ENCODE peak calls at places on chromosomes 2 and 18, in ten cellular contexts. V, X, D, C, K, G, N, S, Y and O are unnamed samples.

GRCh38 chr2:38465789-38466127 is 88.7 kb upstream of the ATL2 start:
- DNase-seq in Y (peak), K (peak), G (no peak), C (peak), X (no peak), S (no peak), V (peak), D (no peak), N (peak), O (peak)

GRCh38 chr2:123164216-123164615 is 860.9 kb upstream of the CNTNAP5 start:
- DNase-seq in Y (no peak), S (no peak), G (no peak), X (no peak), N (no peak), D (no peak), V (no peak), K (no peak), C (no peak), O (no peak)

GRCh38 chr2:27795868-27796277 is 24.4 kb downstream of the MRPL33 start:
- DNase-seq in S (no peak), Y (no peak), N (no peak), V (no peak), K (no peak), X (no peak), D (no peak), G (no peak), C (no peak), O (no peak)

GRCh38 chr2:110771549-110772382 is 39.4 kb downstream of the ACOXL start:
- DNase-seq in N (peak), G (no peak), S (no peak), Y (no peak), X (no peak), D (no peak), C (no peak), V (no peak), K (no peak), O (no peak)

GRCh38 chr2:210072493-210072892 is 70.1 kb downstream of the RPE start:
- DNase-seq in X (no peak), D (no peak), S (no peak), G (no peak), N (peak), K (no peak), Y (no peak), C (no peak), V (no peak), O (no peak)

GRCh38 chr2:205868054-205868453 is 185.8 kb downstream of the NRP2 start:
- DNase-seq in V (no peak), N (no peak), C (no peak), S (no peak), Y (no peak), X (peak), G (no peak), K (no peak), D (no peak), O (no peak)

GRCh38 chr2:127205211-127206140 is 14.6 kb downstream of the CYP27C1 start:
- DNase-seq in D (no peak), X (no peak), N (no peak), Y (no peak), G (no peak), V (no peak), S (no peak), C (no peak), K (no peak), O (peak)

GRCh38 chr2:216698291-216698690 is 2.9 kb upstream of the IGFBP5 start:
- DNase-seq in V (no peak), Y (no peak), K (no peak), X (no peak), G (no peak), D (no peak), S (no peak), C (no peak), N (no peak), O (no peak)

GRCh38 chr18:45713239-45713638 is 10.7 kb upstream of the SLC14A1 start:
- DNase-seq in Y (no peak), V (no peak), C (no peak), D (no peak), N (no peak), G (no peak), S (no peak), K (no peak), X (no peak), O (no peak)

GRCh38 chr18:69557246-69557781 is 156.6 kb downstream of the DOK6 start:
- DNase-seq in V (no peak), K (no peak), X (no peak), S (no peak), C (no peak), Y (no peak), N (no peak), D (no peak), G (no peak), O (no peak)

GRCh38 chr18:45054595-45054994 is 373.9 kb downstream of the SETBP1 start:
- DNase-seq in C (no peak), G (no peak), N (no peak), V (no peak), X (no peak), Y (no peak), D (no peak), S (no peak), K (no peak), O (no peak)

GRCh38 chr18:58316943-58317342 is 272.9 kb downstream of the NEDD4L start:
- DNase-seq in S (no peak), G (no peak), Y (no peak), C (no peak), X (no peak), V (no peak), K (no peak), N (no peak), D (no peak), O (no peak)